ENCODE peak calls at places on chromosomes 3 and 15, in five cellular contexts. S is left ventricle myocardium inferior, A is cardiac muscle cell, C is cardiac fibroblast, X is IMR-90. I is an unnamed sample.

GRCh38 chr15:76363251-76363650 is 26.7 kb downstream of the ISL2 start:
- DNase-seq in S (no peak), A (no peak), C (no peak), X (no peak), I (no peak)

GRCh38 chr15:90851114-90851513 is 17.3 kb upstream of the FURIN start:
- DNase-seq in S (no peak), A (no peak), C (no peak), X (peak), I (no peak)

GRCh38 chr3:61866143-61866542 is 304.8 kb downstream of the PTPRG start:
- DNase-seq in S (no peak), A (no peak), C (no peak), X (no peak), I (no peak)

GRCh38 chr3:99949956-99950670 is 132.5 kb downstream of the CMSS1 start:
- DNase-seq in S (no peak), A (no peak), C (no peak), X (no peak), I (no peak)

GRCh38 chr15:63463030-63463429 is 41.4 kb upstream of the USP3 start:
- DNase-seq in S (no peak), A (no peak), C (no peak), X (no peak), I (no peak)

GRCh38 chr3:148042663-148043445 is 633.7 kb downstream of the ZIC1 start:
- DNase-seq in S (no peak), A (no peak), C (peak), X (peak), I (no peak)

GRCh38 chr15:75201609-75202250 is at the start of gene C15orf39:
- DNase-seq in S (peak), A (peak), C (peak), X (peak), I (peak)

GRCh38 chr3:114380233-114380645 is 86.4 kb downstream of the TIGIT start:
- DNase-seq in S (peak), A (peak), C (peak), X (peak), I (peak)

GRCh38 chr3:31917303-31917903 is 63.7 kb downstream of the OSBPL10 start:
- DNase-seq in S (no peak), A (peak), C (peak), X (no peak), I (no peak)

GRCh38 chr15:46442901-46443590 is 808.2 kb downstream of the SQOR start:
- DNase-seq in S (no peak), A (no peak), C (peak), X (no peak), I (no peak)

GRCh38 chr3:78801923-78802587 is 965.7 kb downstream of the ROBO1 start:
- DNase-seq in S (no peak), A (no peak), C (no peak), X (peak), I (no peak)

GRCh38 chr3:149129326-149130123 is at the start of gene HPS3:
- DNase-seq in S (peak), A (peak), C (peak), X (peak), I (peak)

GRCh38 chr15:70125605-70126004 is 27.9 kb upstream of the TLE3 start:
- DNase-seq in S (no peak), A (no peak), C (no peak), X (no peak), I (no peak)

GRCh38 chr3:141476033-141476432 is 10.8 kb upstream of the RASA2 start:
- DNase-seq in S (no peak), A (no peak), C (no peak), X (no peak), I (no peak)

GRCh38 chr3:27666277-27666676 is 55.8 kb downstream of the EOMES start:
- DNase-seq in S (no peak), A (no peak), C (peak), X (no peak), I (no peak)
- H3K4me3 ChIP-seq in S (no peak), A (no peak), C (no peak), X (no peak), I (no peak)

DNA sequence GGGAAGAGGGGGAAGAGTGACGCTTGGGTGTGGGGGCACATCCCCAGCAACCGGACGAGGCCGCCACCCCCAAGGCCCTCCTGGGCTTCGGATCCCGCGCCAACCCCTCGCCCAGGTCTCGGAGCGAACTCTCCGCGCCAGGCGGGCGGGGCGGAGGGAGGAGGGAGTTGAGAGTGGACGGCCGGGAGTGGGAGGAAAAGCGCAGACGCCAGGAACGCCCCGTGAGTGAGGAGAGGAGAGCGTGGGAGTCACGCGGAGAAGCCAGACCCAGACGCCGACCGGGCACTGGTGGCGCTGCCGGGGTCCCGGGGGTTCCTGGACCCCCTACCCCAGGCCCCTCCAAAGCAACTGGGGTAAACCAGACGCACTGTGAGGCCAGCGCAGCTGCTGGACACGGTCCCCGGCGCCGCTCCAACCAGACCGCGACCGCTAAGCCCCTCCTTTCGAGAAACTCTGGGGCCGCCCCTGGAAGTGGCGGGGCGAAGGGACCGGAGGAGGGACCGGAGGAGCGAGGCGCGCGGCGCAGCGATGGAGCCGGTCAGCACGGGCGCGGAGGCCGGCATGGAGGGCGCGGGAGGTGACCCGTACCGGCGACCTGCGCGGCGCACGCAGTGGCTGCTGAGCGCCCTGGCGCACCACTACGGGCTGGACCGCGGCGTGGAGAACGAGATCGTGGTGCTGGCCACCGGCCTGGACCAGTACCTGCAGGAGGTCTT is at the start of gene EFCC1:
- DNase-seq in S (peak), A (peak), C (peak), X (no peak), I (no peak)
- H3K4me3 ChIP-seq in S (peak), A (peak), C (peak), X (peak), I (peak)

GRCh38 chr15:60589253-60589652 is 110.3 kb upstream of the ICE2 start:
- DNase-seq in S (no peak), A (no peak), C (no peak), X (no peak), I (no peak)
- H3K4me3 ChIP-seq in S (no peak), A (no peak), C (no peak), X (no peak), I (no peak)

GRCh38 chr3:125062904-125063618 is 7.3 kb upstream of the HEG1 start:
- DNase-seq in S (peak), A (peak), C (peak), X (peak), I (peak)
- H3K4me3 ChIP-seq in S (peak), A (no peak), C (no peak), X (no peak), I (no peak)

GRCh38 chr3:177174607-177175006 is 22.7 kb downstream of the TBL1XR1 start:
- DNase-seq in S (no peak), A (no peak), C (no peak), X (no peak), I (no peak)

GRCh38 chr3:177168431-177168830 is 28.9 kb downstream of the TBL1XR1 start:
- DNase-seq in S (no peak), A (no peak), C (no peak), X (no peak), I (no peak)

GRCh38 chr3:177169936-177170722 is 27.2 kb downstream of the TBL1XR1 start:
- DNase-seq in S (no peak), A (no peak), C (no peak), X (no peak), I (no peak)
- H3K4me3 ChIP-seq in S (no peak), A (no peak), C (no peak), X (no peak), I (no peak)

GRCh38 chr3:13879102-13879945 is 547 bp downstream of the WNT7A start:
- DNase-seq in S (no peak), A (peak), C (no peak), X (no peak), I (no peak)

GRCh38 chr3:13879946-13880810 is at the start of gene WNT7A:
- DNase-seq in S (no peak), A (peak), C (no peak), X (no peak), I (no peak)

GRCh38 chr3:13881536-13882410 is 1.9 kb upstream of the WNT7A start:
- DNase-seq in S (no peak), A (no peak), C (no peak), X (no peak), I (no peak)

GRCh38 chr3:13878711-13879101 is 1.2 kb downstream of the WNT7A start:
- DNase-seq in S (no peak), A (peak), C (no peak), X (no peak), I (no peak)

GRCh38 chr3:13880811-13881156 is 913 bp upstream of the WNT7A start:
- DNase-seq in S (no peak), A (no peak), C (no peak), X (no peak), I (no peak)
- H3K4me3 ChIP-seq in S (peak), A (peak), C (no peak), X (no peak), I (no peak)

GRCh38 chr3:40780341-40780800 is 255.6 kb downstream of the ZNF621 start:
- DNase-seq in S (peak), A (no peak), C (peak), X (no peak), I (peak)
- H3K4me3 ChIP-seq in S (peak), A (no peak), C (no peak), X (no peak), I (no peak)

I was measured in SJSA1.